ENCODE peak calls at places on chromosomes 11 and 22, in seven cellular contexts. S is SJSA1, T is gastrocnemius medialis, I is astrocyte of the cerebellum, Z is left ventricle myocardium inferior, H is prostate gland, G is AG09309. C is an unnamed sample.

GRCh38 chr11:29452131-29452530 is 564.7 kb downstream of the KCNA4 start:
- DNase-seq in S (no peak), T (no peak), I (peak; percentile 64), Z (no peak), H (no peak), G (no peak), C (peak; percentile 77)

GRCh38 chr11:115624065-115624464 is 119.8 kb upstream of the CADM1 start:
- DNase-seq in S (no peak), T (no peak), I (no peak), Z (no peak), H (no peak), G (no peak), C (no peak)

GRCh38 chr11:133811850-133812685 is 33.2 kb downstream of the SPATA19 start:
- DNase-seq in S (no peak), T (no peak), I (no peak), Z (no peak), H (no peak), G (no peak), C (no peak)

GRCh38 chr11:133803026-133803425 is 42.3 kb downstream of the SPATA19 start:
- DNase-seq in S (no peak), T (no peak), I (no peak), Z (no peak), H (no peak), G (no peak), C (no peak)

GRCh38 chr11:46291441-46292143 is 14.1 kb downstream of the CREB3L1 start:
- DNase-seq in S (peak; percentile 81), T (no peak), I (no peak), Z (no peak), H (no peak), G (no peak), C (no peak)

GRCh38 chr11:134529212-134530096 is 117.4 kb upstream of the B3GAT1 start:
- DNase-seq in S (peak; percentile 8), T (no peak), I (no peak), Z (no peak), H (no peak), G (no peak), C (no peak)

GRCh38 chr11:72782081-72782920 is 11.5 kb downstream of the STARD10 start:
- DNase-seq in S (no peak), T (no peak), I (no peak), Z (no peak), H (no peak), G (no peak), C (no peak)

GRCh38 chr22:35540600-35541253 is at the start of gene RASD2:
- DNase-seq in S (no peak), T (no peak), I (no peak), Z (peak; percentile 48), H (peak; percentile 24), G (no peak), C (no peak)

GRCh38 chr11:60952742-60953170 is 780 bp upstream of the SLC15A3 start:
- DNase-seq in S (no peak), T (no peak), I (no peak), Z (no peak), H (no peak), G (no peak), C (no peak)
- H3K4me3 ChIP-seq in S (peak overlapping the region; percentile 36), T (peak overlapping the region; percentile 62), I (no peak overlapping the region), Z (peak overlapping the region; percentile 69), H (peak overlapping the region; percentile 25), G (peak overlapping the region; percentile 48), C (no peak overlapping the region)

GRCh38 chr22:27775698-27776409 is 25.7 kb downstream of the MN1 start:
- DNase-seq in S (no peak), T (no peak), I (no peak), Z (no peak), H (no peak), G (no peak), C (no peak)
- H3K4me3 ChIP-seq in S (no peak overlapping the region), T (peak overlapping the region; percentile 21), I (no peak overlapping the region), Z (peak overlapping the region; percentile 41), H (no peak overlapping the region), G (no peak overlapping the region), C (no peak overlapping the region)

DNA sequence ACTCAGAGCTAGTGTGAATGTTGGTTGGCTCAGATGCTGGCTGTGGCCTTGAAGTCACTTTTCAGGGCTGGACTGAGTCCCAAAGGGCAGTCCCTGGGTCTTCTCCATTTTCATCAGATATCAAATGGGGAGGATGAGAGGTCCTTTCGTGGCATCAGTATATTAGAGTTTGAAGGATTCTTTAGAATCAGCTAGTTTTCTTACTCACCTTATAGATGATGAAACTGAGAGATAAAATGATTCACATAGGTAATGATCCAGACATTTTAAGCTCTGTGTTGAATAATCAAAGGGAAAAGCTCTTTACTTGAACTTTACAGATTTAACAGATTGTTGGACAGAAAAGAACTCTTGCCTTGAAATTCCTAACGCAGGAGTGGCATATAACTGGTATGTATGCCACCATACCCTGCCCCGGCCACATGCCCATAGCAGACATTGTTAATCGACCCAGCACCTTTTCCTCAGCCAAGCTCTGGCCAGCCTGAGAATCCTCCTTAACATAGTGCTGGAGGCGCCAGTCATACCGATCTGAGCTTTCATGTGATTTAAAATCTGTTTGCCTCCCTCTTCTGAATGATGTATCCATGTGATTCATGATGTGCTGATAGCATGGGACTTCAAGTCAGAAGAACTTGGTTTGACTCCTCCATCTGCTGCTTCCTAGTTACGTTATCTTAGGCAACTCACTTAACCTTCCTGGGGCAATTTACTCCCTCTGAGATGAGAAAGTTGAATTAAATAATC is 60.0 kb downstream of the BARX2 start:
- DNase-seq in S (no peak), T (no peak), I (no peak), Z (no peak), H (no peak), G (no peak), C (peak; percentile 19)
- H3K4me3 ChIP-seq in S (no peak overlapping the region), T (no peak overlapping the region), I (no peak overlapping the region), Z (no peak overlapping the region), H (no peak overlapping the region), G (no peak overlapping the region), C (no peak overlapping the region)

GRCh38 chr11:63912678-63913077 is 4.3 kb downstream of the RCOR2 start:
- DNase-seq in S (no peak), T (no peak), I (no peak), Z (no peak), H (no peak), G (no peak), C (no peak)

GRCh38 chr11:63915961-63916836 is 765 bp downstream of the RCOR2 start:
- DNase-seq in S (peak; percentile 79), T (no peak), I (no peak), Z (peak; percentile 58), H (no peak), G (no peak), C (no peak)

GRCh38 chr11:63913866-63914830 is 2.8 kb downstream of the RCOR2 start:
- DNase-seq in S (no peak), T (no peak), I (no peak), Z (no peak), H (no peak), G (no peak), C (no peak)

GRCh38 chr11:63916837-63917684 is at the start of gene RCOR2:
- DNase-seq in S (peak; percentile 89), T (no peak), I (peak; percentile 36), Z (peak; percentile 87), H (peak; percentile 50), G (no peak), C (peak; percentile 45)

GRCh38 chr11:63914896-63915681 is 1.9 kb downstream of the RCOR2 start:
- DNase-seq in S (no peak), T (no peak), I (no peak), Z (no peak), H (no peak), G (no peak), C (no peak)
- H3K4me3 ChIP-seq in S (no peak overlapping the region), T (no peak overlapping the region), I (no peak overlapping the region), Z (peak overlapping the region; percentile 67), H (no peak overlapping the region), G (no peak overlapping the region), C (no peak overlapping the region)

GRCh38 chr11:772429-773390 is 4.6 kb downstream of the GATD1 start:
- DNase-seq in S (peak; percentile 25), T (no peak), I (no peak), Z (no peak), H (no peak), G (no peak), C (no peak)

GRCh38 chr11:776459-777287 is 614 bp downstream of the GATD1 start:
- DNase-seq in S (no peak), T (no peak), I (no peak), Z (no peak), H (no peak), G (no peak), C (no peak)

GRCh38 chr11:773830-774229 is 3.5 kb downstream of the GATD1 start:
- DNase-seq in S (no peak), T (no peak), I (no peak), Z (no peak), H (no peak), G (no peak), C (no peak)

GRCh38 chr11:773425-773824 is 3.9 kb downstream of the GATD1 start:
- DNase-seq in S (no peak), T (no peak), I (no peak), Z (no peak), H (no peak), G (no peak), C (no peak)

GRCh38 chr11:774873-775592 is 2.3 kb downstream of the GATD1 start:
- DNase-seq in S (peak; percentile 37), T (no peak), I (no peak), Z (no peak), H (no peak), G (no peak), C (no peak)
- H3K4me3 ChIP-seq in S (no peak overlapping the region), T (no peak overlapping the region), I (peak overlapping the region; percentile 86), Z (peak overlapping the region; percentile 94), H (no peak overlapping the region), G (peak overlapping the region; percentile 16), C (no peak overlapping the region)

DNA sequence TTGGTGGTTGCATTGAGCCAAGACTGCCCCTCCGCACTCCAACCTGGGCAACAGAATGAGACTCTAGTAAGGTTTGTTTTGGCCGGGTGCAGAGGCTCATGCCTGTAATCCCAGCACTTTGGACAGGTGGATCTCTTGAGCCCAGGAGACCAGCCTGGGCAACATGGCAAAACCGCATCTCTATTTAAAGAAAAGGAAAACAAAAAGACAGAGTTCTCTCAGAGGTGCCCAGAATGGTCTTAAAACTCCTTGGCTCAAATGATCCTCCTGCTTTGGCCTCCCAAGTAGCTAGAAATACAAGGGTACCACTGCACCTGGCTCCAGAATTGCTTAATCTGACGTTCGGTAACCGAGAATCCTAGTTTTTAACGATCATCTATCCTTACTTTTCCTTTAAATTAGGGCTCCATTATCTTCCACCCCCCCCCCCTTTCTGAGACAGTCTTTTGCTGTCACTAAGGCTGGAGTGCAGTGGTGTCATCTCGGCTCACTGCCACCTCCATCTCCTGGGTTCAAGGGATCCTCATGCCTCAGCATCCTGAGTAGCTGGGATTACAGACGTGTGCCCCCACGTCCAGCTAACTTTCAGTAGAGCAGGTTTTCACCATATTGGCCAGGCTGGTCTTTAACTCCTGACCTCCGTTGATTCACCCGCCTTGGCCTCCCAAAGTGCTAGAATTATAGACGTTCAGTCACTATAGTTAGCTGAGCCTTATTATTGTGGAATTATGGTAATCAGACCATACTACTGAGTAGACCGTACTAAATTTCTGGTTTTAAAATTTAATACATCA is 1.7 kb downstream of the RPS25 start:
- DNase-seq in S (no peak), T (no peak), I (no peak), Z (no peak), H (no peak), G (no peak), C (no peak)
- H3K4me3 ChIP-seq in S (no peak overlapping the region), T (peak overlapping the region; percentile 90), I (peak overlapping the region; percentile 57), Z (peak overlapping the region; percentile 79), H (peak overlapping the region; percentile 83), G (no peak overlapping the region), C (no peak overlapping the region)

C was measured in kidney epithelial cell.